ENCODE peak calls at places on chromosomes 3 and 15, in seven cellular contexts. X is GDM1, Q is NCI-H1436, Y is HuH-7.5, B is astrocyte of the spinal cord, N is retinal pigment epithelial cell, W is thoracic aorta. J is an unnamed sample.

GRCh38 chr15:35674873-35675781 is 129.2 kb upstream of the DPH6 start:
- DNase-seq in X (no peak), Q (no peak), Y (no peak), B (peak), N (no peak), W (no peak), J (peak)

GRCh38 chr3:49794431-49794830 is 5.2 kb downstream of the CDHR4 start:
- DNase-seq in X (no peak), Q (no peak), Y (no peak), B (no peak), N (no peak), W (no peak), J (no peak)

GRCh38 chr15:62135532-62136134 is 29.5 kb downstream of the C2CD4B start:
- DNase-seq in X (no peak), Q (no peak), Y (no peak), B (peak), N (no peak), W (peak), J (no peak)

GRCh38 chr3:87997298-87997697 is 61.5 kb downstream of the CGGBP1 start:
- DNase-seq in X (peak), Q (no peak), Y (no peak), B (peak), N (no peak), W (no peak), J (peak)

GRCh38 chr15:53693729-53694533 is 65.5 kb downstream of the WDR72 start:
- DNase-seq in X (no peak), Q (no peak), Y (no peak), B (peak), N (peak), W (no peak), J (no peak)

GRCh38 chr3:97896547-97896946 is 74.7 kb downstream of the CRYBG3 start:
- DNase-seq in X (no peak), Q (no peak), Y (no peak), B (no peak), N (no peak), W (no peak), J (no peak)

GRCh38 chr15:29055876-29056275 is 170.1 kb downstream of the APBA2 start:
- DNase-seq in X (no peak), Q (no peak), Y (no peak), B (no peak), N (peak), W (no peak), J (no peak)

GRCh38 chr3:130395916-130396315 is 50.4 kb downstream of the COL6A5 start:
- DNase-seq in X (no peak), Q (no peak), Y (no peak), B (peak), N (no peak), W (no peak), J (no peak)

GRCh38 chr3:164418426-164418825 is 659.9 kb downstream of the SI start:
- DNase-seq in X (no peak), Q (peak), Y (no peak), B (peak), N (no peak), W (no peak), J (no peak)

GRCh38 chr15:72230197-72231065 is 559 bp downstream of the PKM start:
- DNase-seq in X (peak), Q (peak), Y (peak), B (peak), N (no peak), W (peak), J (peak)

GRCh38 chr3:106345353-106346027 is 476.7 kb upstream of the CBLB start:
- DNase-seq in X (no peak), Q (no peak), Y (no peak), B (peak), N (peak), W (no peak), J (peak)

GRCh38 chr15:60572462-60573214 is 93.7 kb upstream of the ICE2 start:
- DNase-seq in X (no peak), Q (no peak), Y (no peak), B (no peak), N (no peak), W (no peak), J (no peak)

GRCh38 chr3:64595253-64595694 is 92.5 kb downstream of the ADAMTS9 start:
- DNase-seq in X (no peak), Q (no peak), Y (no peak), B (peak), N (no peak), W (no peak), J (no peak)

GRCh38 chr15:83698294-83698693 is 44.4 kb downstream of the ADAMTSL3 start:
- DNase-seq in X (no peak), Q (no peak), Y (no peak), B (peak), N (no peak), W (no peak), J (no peak)

GRCh38 chr15:26891448-26891881 is 24.6 kb downstream of the GABRA5 start:
- DNase-seq in X (peak), Q (peak), Y (peak), B (peak), N (peak), W (no peak), J (peak)

GRCh38 chr3:48077835-48078234 is 61.6 kb upstream of the MAP4 start:
- DNase-seq in X (no peak), Q (no peak), Y (no peak), B (peak), N (no peak), W (no peak), J (no peak)

GRCh38 chr3:61141184-61141583 is 110.1 kb downstream of the FHIT start:
- DNase-seq in X (no peak), Q (no peak), Y (no peak), B (no peak), N (no peak), W (no peak), J (no peak)

GRCh38 chr3:36650271-36650671 is 114.1 kb downstream of the DCLK3 start:
- DNase-seq in X (no peak), Q (no peak), Y (no peak), B (peak), N (peak), W (no peak), J (no peak)

GRCh38 chr3:177633671-177634207 is 436.5 kb upstream of the TBL1XR1 start:
- DNase-seq in X (no peak), Q (no peak), Y (no peak), B (peak), N (no peak), W (no peak), J (no peak)

GRCh38 chr15:66729339-66729951 is 27.4 kb downstream of the SMAD6 start:
- DNase-seq in X (no peak), Q (no peak), Y (no peak), B (peak), N (no peak), W (no peak), J (no peak)

GRCh38 chr15:39622660-39623549 is 42.0 kb downstream of the THBS1 start:
- DNase-seq in X (no peak), Q (no peak), Y (no peak), B (no peak), N (no peak), W (no peak), J (no peak)

GRCh38 chr3:15973930-15974329 is 176.2 kb upstream of the ANKRD28 start:
- DNase-seq in X (no peak), Q (no peak), Y (no peak), B (no peak), N (no peak), W (no peak), J (peak)

GRCh38 chr3:8623741-8624140 is 20.9 kb downstream of the SSUH2 start:
- DNase-seq in X (no peak), Q (no peak), Y (no peak), B (no peak), N (no peak), W (no peak), J (no peak)

GRCh38 chr15:99224815-99225214 is 24.6 kb downstream of the TTC23 start:
- DNase-seq in X (no peak), Q (no peak), Y (no peak), B (no peak), N (no peak), W (no peak), J (no peak)

GRCh38 chr15:33031324-33031736 is 163.2 kb downstream of the FMN1 start:
- DNase-seq in X (no peak), Q (no peak), Y (no peak), B (peak), N (no peak), W (no peak), J (peak)

GRCh38 chr3:50269460-50269859 is 513 bp downstream of the SEMA3B start:
- DNase-seq in X (no peak), Q (no peak), Y (no peak), B (no peak), N (no peak), W (no peak), J (no peak)

GRCh38 chr15:60605879-60606304 is 127.0 kb upstream of the ICE2 start:
- DNase-seq in X (no peak), Q (no peak), Y (no peak), B (peak), N (no peak), W (no peak), J (no peak)

GRCh38 chr3:87127286-87127685 is 99.8 kb upstream of the CHMP2B start:
- DNase-seq in X (no peak), Q (no peak), Y (no peak), B (no peak), N (no peak), W (no peak), J (no peak)

GRCh38 chr3:27802849-27803248 is 80.7 kb upstream of the EOMES start:
- DNase-seq in X (no peak), Q (no peak), Y (no peak), B (no peak), N (no peak), W (no peak), J (no peak)

GRCh38 chr3:119810018-119810435 is 28.1 kb downstream of the NR1I2 start:
- DNase-seq in X (no peak), Q (peak), Y (no peak), B (peak), N (no peak), W (no peak), J (peak)

GRCh38 chr3:135140543-135140942 is 345.5 kb downstream of the EPHB1 start:
- DNase-seq in X (no peak), Q (no peak), Y (no peak), B (no peak), N (no peak), W (no peak), J (no peak)

J was measured in MV-4-11.